ENCODE peak calls at places on chromosomes 4 and X, in four cellular contexts. H, D, K and Y are unnamed samples.

GRCh38 chr4:140092094-140092820 is 61.7 kb downstream of the MAML3 start:
- DNase-seq in H (peak; percentile 94), D (no peak), K (peak; percentile 38), Y (no peak)

GRCh38 chr4:107314156-107314555 is 278.0 kb upstream of the DKK2 start:
- DNase-seq in H (no peak), D (no peak), K (no peak), Y (no peak)

GRCh38 chrX:42274151-42274550 is 350.8 kb upstream of the CASK start:
- DNase-seq in H (no peak), D (no peak), K (no peak), Y (no peak)

GRCh38 chr4:35754047-35754446 is 490.3 kb downstream of the ARAP2 start:
- DNase-seq in H (no peak), D (no peak), K (no peak), Y (no peak)

GRCh38 chr4:8724436-8725070 is 132.0 kb downstream of the CPZ start:
- DNase-seq in H (no peak), D (no peak), K (peak; percentile 10), Y (no peak)

GRCh38 chrX:155997436-155997835 is at the start of gene IL9R:
- DNase-seq in H (no peak), D (no peak), K (no peak), Y (no peak)

GRCh38 chr4:54909964-54910363 is 215.4 kb downstream of the KDR start:
- DNase-seq in H (no peak), D (no peak), K (no peak), Y (no peak)

GRCh38 chrX:10974920-10975319 is 136.2 kb upstream of the HCCS start:
- DNase-seq in H (no peak), D (no peak), K (no peak), Y (no peak)

GRCh38 chr4:15159477-15160019 is 157.3 kb downstream of the CPEB2 start:
- DNase-seq in H (no peak), D (no peak), K (no peak), Y (no peak)

GRCh38 chrX:152259150-152259549 is 120.8 kb upstream of the MAGEA10 start:
- DNase-seq in H (no peak), D (no peak), K (no peak), Y (no peak)

GRCh38 chr4:133839326-133839725 is 362.3 kb downstream of the PABPC4L start:
- DNase-seq in H (no peak), D (no peak), K (no peak), Y (no peak)

GRCh38 chr4:181650033-181650825 is 593.0 kb upstream of the TENM3 start:
- DNase-seq in H (no peak), D (no peak), K (no peak), Y (no peak)

GRCh38 chrX:98379134-98379533 is 1495.4 kb downstream of the RPA4 start:
- DNase-seq in H (no peak), D (no peak), K (no peak), Y (no peak)

GRCh38 chr4:48350871-48351270 is 9.5 kb downstream of the SLAIN2 start:
- DNase-seq in H (no peak), D (no peak), K (no peak), Y (no peak)

GRCh38 chr4:153166971-153167501 is 37.2 kb upstream of the TRIM2 start:
- DNase-seq in H (no peak), D (no peak), K (no peak), Y (no peak)

GRCh38 chr4:53676402-53676871 is 85.2 kb upstream of the LNX1 start:
- DNase-seq in H (no peak), D (peak; percentile 55), K (no peak), Y (peak; percentile 55)

GRCh38 chr4:61375316-61375715 is 175.2 kb downstream of the ADGRL3 start:
- DNase-seq in H (no peak), D (no peak), K (no peak), Y (no peak)

GRCh38 chr4:43765514-43765913 is 683.1 kb downstream of the KCTD8 start:
- DNase-seq in H (no peak), D (no peak), K (no peak), Y (no peak)

GRCh38 chr4:87150498-87151261 is 69.7 kb downstream of the KLHL8 start:
- DNase-seq in H (peak; percentile 79), D (peak; percentile 23), K (peak; percentile 29), Y (peak; percentile 34)

GRCh38 chr4:42995343-42995944 is 102.9 kb downstream of the GRXCR1 start:
- DNase-seq in H (peak; percentile 56), D (no peak), K (no peak), Y (no peak)

GRCh38 chrX:140971385-140971784 is 31.0 kb upstream of the SPANXB1 start:
- DNase-seq in H (no peak), D (no peak), K (no peak), Y (no peak)

DNA sequence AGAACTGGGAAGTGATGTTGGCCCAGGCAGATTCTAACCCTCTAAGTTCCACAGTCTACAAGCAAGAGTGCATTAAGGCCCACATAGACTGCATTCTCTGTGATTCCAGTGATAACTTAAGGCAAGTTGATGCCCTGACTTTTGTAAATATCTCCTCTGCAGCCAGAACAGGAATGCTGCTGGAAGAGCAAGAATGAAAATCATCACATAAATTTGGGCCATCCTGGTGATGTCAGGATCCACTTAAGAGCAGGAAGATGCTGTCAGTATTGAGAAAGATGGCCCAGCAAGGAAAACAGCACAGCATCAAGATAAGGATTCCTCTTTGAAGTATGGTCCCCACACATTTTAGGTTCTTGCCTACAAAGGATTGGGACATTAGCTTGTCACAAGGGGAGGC is 52.4 kb downstream of the TMPRSS11F start:
- DNase-seq in H (no peak), D (no peak), K (no peak), Y (no peak)
- TF ChIP-seq CTCF in H (no peak), D (no peak), K (no peak), Y (no peak)

DNA sequence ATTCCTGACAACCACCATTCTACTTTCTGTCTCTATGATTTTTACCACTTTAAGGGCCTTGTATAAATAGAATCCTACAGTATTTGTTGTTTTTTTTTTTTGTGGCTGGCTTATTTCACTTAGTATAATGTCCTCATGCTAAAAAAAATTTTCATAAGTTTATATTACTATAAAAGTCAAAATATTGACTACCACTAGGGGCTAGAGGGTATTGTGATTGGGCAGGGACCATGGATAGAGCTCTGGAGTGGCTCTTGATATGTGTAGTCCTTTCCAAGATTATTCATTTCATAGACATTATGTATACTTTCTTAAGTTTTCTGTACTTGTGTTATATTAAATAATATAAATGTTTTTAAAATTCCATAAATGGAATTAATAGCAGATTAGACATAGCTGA is 34.6 kb downstream of the MYOZ2 start:
- DNase-seq in H (no peak), D (no peak), K (no peak), Y (no peak)
- TF ChIP-seq CTCF in H (peak; percentile 11), D (no peak), K (no peak), Y (no peak)

GRCh38 chr4:2281575-2282343 is 19.9 kb upstream of the MXD4 start:
- DNase-seq in H (no peak), D (no peak), K (no peak), Y (no peak)
- TF ChIP-seq CTCF in H (peak; percentile 15), D (no peak), K (no peak), Y (no peak)

DNA sequence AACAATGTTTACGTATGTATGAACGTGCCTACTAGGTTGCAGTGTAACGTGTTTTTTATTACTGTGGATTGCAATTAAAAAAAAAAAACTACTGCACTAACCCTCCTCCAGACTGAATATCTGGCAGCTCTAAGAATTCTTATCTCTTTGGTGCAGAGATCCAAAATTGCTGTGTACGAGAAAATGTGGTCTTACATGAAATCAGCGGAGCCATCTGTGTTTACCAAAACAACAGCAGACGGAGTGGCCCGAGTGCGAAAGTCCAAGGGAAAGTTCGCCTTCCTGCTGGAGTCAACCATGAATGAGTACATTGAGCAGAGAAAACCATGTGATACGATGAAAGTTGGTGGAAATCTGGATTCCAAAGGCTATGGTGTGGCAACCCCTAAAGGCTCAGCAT is 268.1 kb downstream of the THOC2 start:
- DNase-seq in H (no peak), D (no peak), K (no peak), Y (no peak)
- TF ChIP-seq CTCF in H (no peak), D (no peak), K (no peak), Y (no peak)

GRCh38 chr4:177271091-177271490 is 38.6 kb upstream of the NEIL3 start:
- DNase-seq in H (no peak), D (no peak), K (no peak), Y (no peak)
- TF ChIP-seq CTCF in H (no peak), D (no peak), K (no peak), Y (no peak)

DNA sequence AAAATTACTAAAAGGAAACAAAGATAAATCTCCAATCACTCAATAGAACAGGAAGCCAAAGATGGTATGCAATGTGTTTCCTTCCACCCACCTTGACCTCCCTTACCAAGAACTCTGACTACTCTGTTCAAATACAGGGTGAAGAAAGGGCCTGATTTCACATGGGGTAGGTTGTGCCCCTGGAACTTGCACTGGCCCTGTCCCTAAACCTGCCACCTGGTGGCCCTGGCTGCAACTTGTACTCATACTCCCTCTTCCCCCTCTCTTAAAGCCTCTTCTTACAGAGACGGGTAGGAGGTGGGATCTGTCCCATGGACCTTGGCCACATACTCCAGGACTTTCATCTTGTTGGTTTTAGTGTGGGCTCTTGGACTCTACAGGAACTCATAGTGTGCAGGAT is 17.3 kb upstream of the TMEM185A start:
- DNase-seq in H (no peak), D (no peak), K (no peak), Y (no peak)
- TF ChIP-seq CTCF in H (no peak), D (no peak), K (no peak), Y (no peak)

GRCh38 chr4:136687118-136687517 is 845.2 kb downstream of the PCDH18 start:
- DNase-seq in H (no peak), D (no peak), K (no peak), Y (no peak)
- TF ChIP-seq CTCF in H (peak; percentile 31), D (no peak), K (no peak), Y (no peak)